ENCODE peak calls at places on chromosomes 4 and X, in four cellular contexts. One of them, this sample, is unnamed.

GRCh38 chrX:1283093-1283492 is 14.5 kb downstream of the CSF2RA start:
- DNase-seq in amygdala: no peak
- DNase-seq in left cardiac atrium: no peak
- DNase-seq in hypothalamus: no peak
- DNase-seq in this sample: no peak

GRCh38 chr4:172758586-172759340 is 409.8 kb upstream of the GALNT7 start:
- DNase-seq in amygdala: no peak
- DNase-seq in left cardiac atrium: no peak
- DNase-seq in hypothalamus: no peak
- DNase-seq in this sample: no peak

GRCh38 chr4:149997881-149998421 is 80.3 kb upstream of the DCLK2 start:
- DNase-seq in amygdala: no peak
- DNase-seq in left cardiac atrium: no peak
- DNase-seq in hypothalamus: no peak
- DNase-seq in this sample: no peak

GRCh38 chrX:68941385-68941952 is 112.6 kb downstream of the EFNB1 start:
- DNase-seq in amygdala: no peak
- DNase-seq in left cardiac atrium: no peak
- DNase-seq in hypothalamus: no peak
- DNase-seq in this sample: no peak

GRCh38 chr4:8688041-8688907 is 95.7 kb downstream of the CPZ start:
- DNase-seq in amygdala: no peak
- DNase-seq in left cardiac atrium: no peak
- DNase-seq in hypothalamus: peak
- DNase-seq in this sample: no peak

GRCh38 chr4:57154926-57155325 is 44.7 kb upstream of the IGFBP7 start:
- DNase-seq in amygdala: no peak
- DNase-seq in left cardiac atrium: no peak
- DNase-seq in hypothalamus: no peak
- DNase-seq in this sample: no peak

GRCh38 chr4:146032234-146032860 is 93.7 kb upstream of the ZNF827 start:
- DNase-seq in amygdala: no peak
- DNase-seq in left cardiac atrium: no peak
- DNase-seq in hypothalamus: no peak
- DNase-seq in this sample: no peak

GRCh38 chrX:47936940-47937317 is 66.9 kb downstream of the ZNF182 start:
- DNase-seq in amygdala: no peak
- DNase-seq in left cardiac atrium: no peak
- DNase-seq in hypothalamus: no peak
- DNase-seq in this sample: no peak

GRCh38 chr4:545612-546011 is 30.5 kb downstream of the TMEM271 start:
- DNase-seq in amygdala: no peak
- DNase-seq in left cardiac atrium: no peak
- DNase-seq in hypothalamus: no peak
- DNase-seq in this sample: no peak

GRCh38 chr4:140152760-140153418 is 1.1 kb downstream of the MAML3 start:
- DNase-seq in amygdala: peak
- DNase-seq in left cardiac atrium: peak
- DNase-seq in hypothalamus: peak
- DNase-seq in this sample: peak

GRCh38 chr4:72319596-72319995 is 249.4 kb downstream of the ADAMTS3 start:
- DNase-seq in amygdala: no peak
- DNase-seq in left cardiac atrium: no peak
- DNase-seq in hypothalamus: no peak
- DNase-seq in this sample: no peak

GRCh38 chrX:54481751-54482150 is 14.3 kb downstream of the FGD1 start:
- DNase-seq in amygdala: no peak
- DNase-seq in left cardiac atrium: no peak
- DNase-seq in hypothalamus: no peak
- DNase-seq in this sample: no peak

GRCh38 chr4:40305329-40306193 is 29.6 kb upstream of the CHRNA9 start:
- DNase-seq in amygdala: no peak
- DNase-seq in left cardiac atrium: no peak
- DNase-seq in hypothalamus: no peak
- DNase-seq in this sample: no peak

GRCh38 chr4:178333355-178333754 is 891.1 kb upstream of the AGA start:
- DNase-seq in amygdala: no peak
- DNase-seq in left cardiac atrium: no peak
- DNase-seq in hypothalamus: no peak
- DNase-seq in this sample: no peak

GRCh38 chr4:157013656-157014055 is 42.1 kb upstream of the PDGFC start:
- DNase-seq in amygdala: no peak
- DNase-seq in left cardiac atrium: no peak
- DNase-seq in hypothalamus: no peak
- DNase-seq in this sample: no peak

This sample was measured in heart right ventricle.